ENCODE peak calls at places on chromosomes 16 and 17, in seven cellular contexts. Q, P, F, C, K, U and S are unnamed samples.

GRCh38 chr16:70579648-70580630 is 56.3 kb downstream of the SF3B3 start:
- DNase-seq in Q (no peak), P (no peak), F (no peak), C (no peak), K (no peak), U (peak; percentile 77), S (no peak)

GRCh38 chr16:66502020-66502913 is 47.7 kb downstream of the TK2 start:
- DNase-seq in Q (no peak), P (peak; percentile 72), F (peak; percentile 72), C (no peak), K (no peak), U (peak; percentile 82), S (no peak)

GRCh38 chr17:36740157-36740556 is 138.8 kb downstream of the MRM1 start:
- DNase-seq in Q (no peak), P (no peak), F (no peak), C (no peak), K (no peak), U (no peak), S (no peak)

GRCh38 chr16:15966420-15967222 is 17.2 kb downstream of the ABCC1 start:
- DNase-seq in Q (no peak), P (peak; percentile 88), F (no peak), C (no peak), K (no peak), U (no peak), S (peak; percentile 61)

GRCh38 chr16:52611817-52612673 is 65.1 kb upstream of the TOX3 start:
- DNase-seq in Q (no peak), P (no peak), F (no peak), C (no peak), K (no peak), U (no peak), S (no peak)

GRCh38 chr16:30948087-30948955 is 547 bp upstream of the ORAI3 start:
- DNase-seq in Q (peak; percentile 95), P (peak; percentile 90), F (peak; percentile 97), C (peak; percentile 88), K (no peak), U (peak; percentile 84), S (peak; percentile 91)

GRCh38 chr16:457732-458400 is 32.4 kb downstream of the RAB11FIP3 start:
- DNase-seq in Q (peak; percentile 44), P (no peak), F (no peak), C (no peak), K (no peak), U (no peak), S (no peak)

GRCh38 chr17:10556301-10557005 is 7.0 kb upstream of the MYH2 start:
- DNase-seq in Q (no peak), P (no peak), F (no peak), C (no peak), K (no peak), U (no peak), S (no peak)

GRCh38 chr16:52460652-52461172 is 86.2 kb downstream of the TOX3 start:
- DNase-seq in Q (no peak), P (no peak), F (no peak), C (no peak), K (no peak), U (no peak), S (no peak)

GRCh38 chr17:16927641-16928321 is 44.1 kb downstream of the TNFRSF13B start:
- DNase-seq in Q (no peak), P (no peak), F (no peak), C (no peak), K (no peak), U (no peak), S (no peak)

GRCh38 chr16:85733839-85734170 is 17.1 kb downstream of the C16orf74 start:
- DNase-seq in Q (no peak), P (no peak), F (no peak), C (no peak), K (no peak), U (no peak), S (no peak)

GRCh38 chr16:19113577-19114358 is at the start of gene ITPRIPL2:
- DNase-seq in Q (peak; percentile 48), P (peak; percentile 90), F (peak; percentile 79), C (peak; percentile 44), K (no peak), U (peak; percentile 96), S (no peak)

GRCh38 chr16:50299508-50300105 is 33.3 kb downstream of the ADCY7 start:
- DNase-seq in Q (no peak), P (no peak), F (no peak), C (no peak), K (no peak), U (peak; percentile 30), S (no peak)

GRCh38 chr17:65662166-65662565 is 100.7 kb upstream of the AXIN2 start:
- DNase-seq in Q (no peak), P (no peak), F (peak; percentile 43), C (no peak), K (no peak), U (no peak), S (no peak)

GRCh38 chr16:23784811-23785447 is 30.1 kb downstream of the CHP2 start:
- DNase-seq in Q (no peak), P (no peak), F (no peak), C (no peak), K (no peak), U (no peak), S (no peak)

GRCh38 chr17:29622337-29623282 is at the start of gene CORO6:
- DNase-seq in Q (peak; percentile 59), P (no peak), F (no peak), C (no peak), K (peak; percentile 61), U (peak; percentile 80), S (no peak)

GRCh38 chr16:85652431-85653221 is 36.1 kb downstream of the GINS2 start:
- DNase-seq in Q (peak; percentile 64), P (no peak), F (peak; percentile 20), C (peak; percentile 27), K (no peak), U (peak; percentile 71), S (no peak)

GRCh38 chr16:13956635-13957196 is 36.8 kb downstream of the ERCC4 start:
- DNase-seq in Q (no peak), P (no peak), F (no peak), C (no peak), K (no peak), U (no peak), S (no peak)

GRCh38 chr17:17609121-17609520 is 17.6 kb upstream of the PEMT start:
- DNase-seq in Q (no peak), P (no peak), F (no peak), C (no peak), K (no peak), U (no peak), S (no peak)

GRCh38 chr16:2912330-2913199 is 834 bp downstream of the FLYWCH1 start:
- DNase-seq in Q (no peak), P (no peak), F (no peak), C (no peak), K (peak; percentile 15), U (no peak), S (peak; percentile 34)

GRCh38 chr17:31842416-31843381 is 16.3 kb downstream of the COPRS start:
- DNase-seq in Q (peak; percentile 78), P (peak; percentile 43), F (peak; percentile 77), C (peak; percentile 66), K (peak; percentile 47), U (peak; percentile 73), S (peak; percentile 60)

GRCh38 chr16:76943936-76944335 is 247.1 kb upstream of the MON1B start:
- DNase-seq in Q (no peak), P (no peak), F (no peak), C (no peak), K (no peak), U (no peak), S (no peak)

GRCh38 chr16:80300456-80300855 is 240.3 kb upstream of the DYNLRB2 start:
- DNase-seq in Q (no peak), P (no peak), F (no peak), C (no peak), K (no peak), U (no peak), S (no peak)

GRCh38 chr16:8774208-8774607 is 23.2 kb downstream of the TMEM186 start:
- DNase-seq in Q (no peak), P (no peak), F (no peak), C (no peak), K (no peak), U (no peak), S (no peak)

GRCh38 chr17:19750835-19751234 is 2.7 kb upstream of the ALDH3A1 start:
- DNase-seq in Q (no peak), P (peak; percentile 58), F (no peak), C (no peak), K (no peak), U (no peak), S (no peak)

GRCh38 chr17:65820306-65820705 is 258.9 kb upstream of the AXIN2 start:
- DNase-seq in Q (no peak), P (no peak), F (no peak), C (no peak), K (no peak), U (no peak), S (no peak)

GRCh38 chr17:29433551-29433950 is 43.4 kb downstream of the TAOK1 start:
- DNase-seq in Q (no peak), P (no peak), F (no peak), C (no peak), K (no peak), U (no peak), S (no peak)

GRCh38 chr17:27518048-27518447 is 61.8 kb downstream of the KSR1 start:
- DNase-seq in Q (no peak), P (no peak), F (no peak), C (no peak), K (no peak), U (no peak), S (no peak)

GRCh38 chr17:49621420-49621819 is 45.7 kb downstream of the NXPH3 start:
- DNase-seq in Q (no peak), P (no peak), F (no peak), C (no peak), K (no peak), U (no peak), S (no peak)

GRCh38 chr16:75286996-75287395 is 35.6 kb upstream of the BCAR1 start:
- DNase-seq in Q (no peak), P (no peak), F (no peak), C (no peak), K (no peak), U (no peak), S (no peak)

GRCh38 chr17:45149037-45149668 is 878 bp downstream of the HEXIM1 start:
- DNase-seq in Q (peak; percentile 82), P (peak; percentile 76), F (peak; percentile 77), C (peak; percentile 76), K (peak; percentile 58), U (peak; percentile 92), S (no peak)

GRCh38 chr17:48835971-48836370 is 5.1 kb downstream of the CALCOCO2 start:
- DNase-seq in Q (no peak), P (peak; percentile 62), F (no peak), C (no peak), K (no peak), U (no peak), S (no peak)

GRCh38 chr16:78503501-78504110 is 404.2 kb downstream of the WWOX start:
- DNase-seq in Q (peak; percentile 46), P (no peak), F (peak; percentile 30), C (peak; percentile 7), K (peak; percentile 4), U (no peak), S (no peak)

GRCh38 chr17:50047488-50048126 is 8.3 kb upstream of the ITGA3 start:
- DNase-seq in Q (no peak), P (peak; percentile 70), F (no peak), C (no peak), K (no peak), U (no peak), S (no peak)

GRCh38 chr16:64437706-64438329 is 684.0 kb downstream of the CDH11 start:
- DNase-seq in Q (no peak), P (no peak), F (no peak), C (no peak), K (no peak), U (no peak), S (no peak)

GRCh38 chr16:77432264-77432663 is 2.6 kb downstream of the ADAMTS18 start:
- DNase-seq in Q (no peak), P (no peak), F (no peak), C (no peak), K (no peak), U (no peak), S (no peak)

GRCh38 chr16:2663553-2664521 is 18.5 kb upstream of the KCTD5 start:
- DNase-seq in Q (no peak), P (no peak), F (no peak), C (no peak), K (no peak), U (no peak), S (no peak)

GRCh38 chr17:78448356-78448993 is 70.0 kb downstream of the PGS1 start:
- DNase-seq in Q (no peak), P (no peak), F (no peak), C (no peak), K (no peak), U (no peak), S (no peak)